ENCODE peak calls at places on chromosomes 6 and 20, in seven cellular contexts. F, K, U, R, P, C and D are unnamed samples.

GRCh38 chr6:34580707-34581560 is 24.8 kb upstream of the SPDEF start:
- DNase-seq in U (no peak), K (peak; percentile 50), F (no peak), R (peak; percentile 6), P (no peak), C (no peak), D (no peak)

GRCh38 chr6:52904562-52905279 is 4.8 kb downstream of the GSTA3 start:
- DNase-seq in R (no peak), P (no peak), F (peak; percentile 24), C (no peak), K (no peak), U (no peak), D (peak; percentile 22)

GRCh38 chr6:109713097-109713496 is 22.0 kb downstream of the FIG4 start:
- DNase-seq in F (peak; percentile 78), U (no peak), R (no peak), K (no peak), C (no peak), P (no peak), D (no peak)

GRCh38 chr20:35856866-35857265 is 85.1 kb downstream of the PHF20 start:
- DNase-seq in K (no peak), F (no peak), C (no peak), P (no peak), U (no peak), R (no peak), D (no peak)

GRCh38 chr6:156587751-156588301 is 189.4 kb upstream of the ARID1B start:
- DNase-seq in K (no peak), R (no peak), P (no peak), U (no peak), F (peak; percentile 68), C (no peak), D (no peak)

GRCh38 chr6:138250513-138251247 is 32.4 kb upstream of the PBOV1 start:
- DNase-seq in K (peak; percentile 15), P (no peak), U (no peak), F (peak; percentile 79), C (peak; percentile 51), R (peak; percentile 55), D (peak; percentile 95)

GRCh38 chr6:14721103-14721758 is 524.6 kb upstream of the JARID2 start:
- DNase-seq in K (peak; percentile 61), U (peak; percentile 64), R (no peak), C (no peak), P (no peak), F (peak; percentile 65), D (no peak)

GRCh38 chr6:108621117-108621516 is 60.4 kb downstream of the FOXO3 start:
- DNase-seq in K (peak; percentile 82), U (no peak), F (peak; percentile 83), R (no peak), P (no peak), C (no peak), D (peak; percentile 98)

GRCh38 chr20:63752411-63753101 is 13.0 kb downstream of the SLC2A4RG start:
- DNase-seq in F (no peak), K (no peak), R (no peak), P (no peak), C (no peak), U (no peak), D (no peak)

GRCh38 chr20:32920530-32921298 is 62.0 kb downstream of the EFCAB8 start:
- DNase-seq in R (no peak), C (no peak), F (no peak), K (no peak), P (no peak), U (no peak), D (no peak)

GRCh38 chr20:31720486-31721407 is 1.9 kb downstream of the BCL2L1 start:
- DNase-seq in R (no peak), P (peak; percentile 31), C (no peak), F (no peak), U (no peak), K (no peak), D (no peak)

GRCh38 chr6:108837236-108837971 is 10.8 kb upstream of the ARMC2 start:
- DNase-seq in P (no peak), U (no peak), F (no peak), R (no peak), C (no peak), K (peak; percentile 39), D (no peak)

DNA sequence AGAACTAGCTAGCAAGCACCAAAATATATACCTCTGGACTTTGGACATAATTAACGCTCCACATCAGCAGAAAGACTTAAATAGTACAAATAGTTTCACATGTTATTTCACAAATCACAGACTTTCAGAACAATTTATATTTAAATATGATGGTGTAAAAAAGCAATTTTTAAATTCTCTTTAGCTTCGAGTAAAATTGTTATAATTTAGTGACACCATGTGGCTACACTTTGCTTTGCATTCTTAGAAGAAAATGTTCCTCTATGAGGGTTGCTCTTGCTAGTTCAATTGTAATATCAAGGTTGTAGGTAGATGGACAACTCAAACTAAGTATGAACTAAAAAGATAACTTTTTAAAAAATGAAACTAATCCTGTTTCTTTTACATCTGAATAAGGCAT is 69.0 kb downstream of the BTBD9 start:
- DNase-seq in U (peak; percentile 3), R (no peak), C (no peak), P (no peak), F (peak; percentile 18), K (peak; percentile 61), D (peak; percentile 35)
- TF ChIP-seq CTCF in U (peak; percentile 42), R (peak; percentile 38), C (peak; percentile 7), P (peak; percentile 41), F (peak; percentile 25), K (no peak), D (peak; percentile 38)

DNA sequence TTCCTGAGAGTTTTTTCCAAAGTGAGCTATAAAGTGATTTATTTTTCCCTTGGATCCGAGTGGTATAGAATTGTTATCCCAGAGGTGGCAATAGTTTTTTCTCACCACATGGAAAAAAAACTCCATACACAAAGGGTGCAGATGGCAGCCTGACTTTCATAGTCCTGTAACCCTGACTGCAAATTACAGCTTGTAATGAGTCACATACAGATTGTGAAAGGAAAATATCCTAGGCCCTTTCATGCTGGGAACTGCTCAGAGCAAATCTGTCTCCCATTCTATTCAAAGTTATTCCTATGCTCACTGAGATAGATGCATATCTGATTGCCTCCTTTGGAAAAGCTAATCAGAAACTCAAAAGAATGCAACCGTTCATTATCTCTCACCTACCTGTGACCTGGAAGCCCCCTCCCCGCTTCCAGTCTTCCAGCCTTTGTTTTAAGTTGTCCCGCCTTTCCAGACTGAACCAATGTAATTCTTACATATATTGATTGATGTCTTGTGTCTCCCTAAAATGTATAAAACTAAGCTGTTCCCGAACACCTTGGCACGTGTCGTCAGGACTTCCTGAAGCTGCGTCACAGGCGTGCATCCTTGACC is 108.7 kb upstream of the MAP3K4 start:
- DNase-seq in R (no peak), U (peak; percentile 6), K (peak; percentile 49), F (peak; percentile 52), C (no peak), P (no peak), D (peak; percentile 59)
- H3K4me3 ChIP-seq in R (no peak overlapping the region), U (no peak overlapping the region), K (no peak overlapping the region), F (no peak overlapping the region), C (no peak overlapping the region), P (no peak overlapping the region), D (no peak overlapping the region)

DNA sequence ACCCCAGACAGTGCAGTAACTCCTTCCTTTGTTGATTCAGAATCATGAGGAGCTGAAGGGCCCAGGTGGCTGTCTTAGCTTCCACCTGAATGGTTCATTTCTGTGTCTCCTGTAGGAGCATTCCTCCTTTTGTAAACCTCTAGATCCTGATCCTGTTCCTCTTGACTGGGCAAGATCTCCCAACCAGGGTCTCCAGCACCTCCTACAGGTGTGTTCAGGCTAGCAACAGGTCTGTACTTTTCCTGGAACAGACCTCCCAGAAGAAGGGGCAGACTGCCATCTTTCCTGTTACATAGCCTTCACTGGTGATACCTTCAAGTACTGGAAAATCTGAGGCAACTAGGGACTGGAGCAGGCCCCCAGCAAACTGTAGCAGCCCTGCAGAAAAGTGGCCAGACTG is 35.2 kb downstream of the HLA-B start:
- DNase-seq in C (no peak), U (no peak), P (no peak), K (no peak), R (no peak), F (no peak), D (no peak)
- TF ChIP-seq CTCF in C (no peak), U (no peak), P (no peak), K (no peak), R (no peak), F (no peak), D (no peak)

GRCh38 chr20:49787371-49788357 is 25.0 kb upstream of the SLC9A8 start:
- DNase-seq in K (no peak), F (no peak), C (no peak), R (no peak), P (no peak), U (no peak), D (no peak)

GRCh38 chr20:49792006-49792405 is 20.6 kb upstream of the SLC9A8 start:
- DNase-seq in K (no peak), P (no peak), R (no peak), C (no peak), F (no peak), U (no peak), D (no peak)

GRCh38 chr20:49792611-49793010 is 20.0 kb upstream of the SLC9A8 start:
- DNase-seq in K (no peak), F (no peak), C (no peak), U (no peak), R (no peak), P (no peak), D (no peak)

GRCh38 chr20:49791165-49791564 is 21.5 kb upstream of the SLC9A8 start:
- DNase-seq in U (no peak), R (no peak), F (no peak), C (no peak), P (no peak), K (no peak), D (no peak)

DNA sequence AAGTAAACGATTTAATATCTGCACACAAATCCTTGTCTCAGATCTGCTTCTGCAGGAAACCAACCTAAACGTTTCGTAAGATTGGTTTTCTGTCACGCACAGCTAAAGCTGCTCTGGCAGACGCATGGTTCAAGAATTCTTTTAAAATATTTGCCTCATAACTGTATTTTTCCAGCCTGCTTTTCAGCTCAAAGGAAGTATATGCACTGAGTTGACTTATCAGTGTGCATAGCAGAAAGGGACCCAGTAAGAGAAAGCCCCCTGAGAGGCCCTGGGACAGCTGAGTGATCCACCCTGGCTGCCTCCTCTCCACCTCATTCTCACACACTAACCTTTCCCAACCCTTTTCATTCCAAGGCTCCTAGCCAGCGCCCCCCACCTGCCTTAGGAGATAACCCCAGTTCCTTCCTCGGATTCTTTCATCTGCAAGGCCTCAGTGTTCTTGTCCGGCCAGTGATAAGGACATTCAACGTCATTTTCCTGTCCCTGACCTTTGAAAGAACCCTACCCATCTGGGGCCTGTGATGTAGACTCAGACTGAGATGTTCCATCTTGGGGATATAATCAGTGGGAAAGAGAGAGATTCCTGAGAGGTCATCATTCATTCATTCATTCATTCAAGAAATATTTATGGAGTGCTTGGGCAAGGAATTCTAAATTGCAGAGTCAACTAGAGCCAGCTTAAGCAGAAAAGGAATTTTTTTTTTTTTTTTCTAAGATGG is 22.4 kb upstream of the SLC9A8 start:
- DNase-seq in F (peak; percentile 30), P (no peak), K (peak; percentile 57), U (no peak), R (no peak), C (peak; percentile 57), D (no peak)
- H3K4me3 ChIP-seq in F (no peak overlapping the region), P (no peak overlapping the region), K (no peak overlapping the region), U (no peak overlapping the region), R (no peak overlapping the region), C (no peak overlapping the region), D (no peak overlapping the region)